ENCODE peak calls at places on chromosome 11, in six cellular contexts. J, B, V, Q, D and U are unnamed samples.

GRCh38 chr11:78796956-78797355 is 222.3 kb upstream of the NARS2 start:
- DNase-seq in J (no peak), B (no peak), V (peak; percentile 78), Q (no peak), D (no peak), U (no peak)

GRCh38 chr11:78646564-78647185 is 72.0 kb upstream of the NARS2 start:
- DNase-seq in J (no peak), B (no peak), V (peak; percentile 9), Q (peak; percentile 32), D (peak; percentile 74), U (peak; percentile 81)

GRCh38 chr11:70785372-70785771 is 387.0 kb downstream of the CTTN start:
- DNase-seq in J (no peak), B (no peak), V (no peak), Q (no peak), D (no peak), U (no peak)

GRCh38 chr11:133939558-133939957 is 17.2 kb downstream of the IGSF9B start:
- DNase-seq in J (no peak), B (no peak), V (no peak), Q (no peak), D (no peak), U (no peak)

GRCh38 chr11:113384551-113384950 is 3.0 kb upstream of the ANKK1 start:
- DNase-seq in J (peak; percentile 32), B (no peak), V (peak; percentile 97), Q (no peak), D (no peak), U (peak; percentile 86)

GRCh38 chr11:67996622-67997459 is 7.1 kb downstream of the UNC93B1 start:
- DNase-seq in J (no peak), B (no peak), V (no peak), Q (peak; percentile 79), D (peak; percentile 62), U (peak; percentile 82)

GRCh38 chr11:118659956-118660645 is 19.3 kb downstream of the TREH start:
- DNase-seq in J (no peak), B (no peak), V (no peak), Q (no peak), D (no peak), U (peak; percentile 48)

GRCh38 chr11:35418847-35419712 is at the start of gene SLC1A2:
- DNase-seq in J (no peak), B (peak; percentile 27), V (no peak), Q (no peak), D (peak; percentile 18), U (no peak)

GRCh38 chr11:1838426-1839131 is at the start of gene TNNI2:
- DNase-seq in J (no peak), B (no peak), V (no peak), Q (no peak), D (no peak), U (no peak)

GRCh38 chr11:118059231-118059940 is 17.5 kb upstream of the TMPRSS4 start:
- DNase-seq in J (no peak), B (no peak), V (no peak), Q (no peak), D (no peak), U (peak; percentile 33)

GRCh38 chr11:11140510-11140909 is 212.5 kb downstream of the CSNK2A3 start:
- DNase-seq in J (no peak), B (no peak), V (no peak), Q (no peak), D (no peak), U (no peak)

GRCh38 chr11:120715239-120715638 is 203.7 kb downstream of the GRIK4 start:
- DNase-seq in J (no peak), B (no peak), V (no peak), Q (no peak), D (no peak), U (peak; percentile 32)

GRCh38 chr11:95923730-95924413 is at the start of gene MTMR2:
- DNase-seq in J (peak; percentile 42), B (peak; percentile 79), V (peak; percentile 76), Q (peak; percentile 44), D (peak; percentile 61), U (peak; percentile 91)

GRCh38 chr11:124277809-124278208 is 21.6 kb downstream of the OR8G5 start:
- DNase-seq in J (no peak), B (no peak), V (peak; percentile 47), Q (peak; percentile 19), D (no peak), U (no peak)